ENCODE peak calls at places on chromosomes 13 and 19, in six cellular contexts. One of them, this sample, is unnamed.

GRCh38 chr19:12767150-12767549 is 8.2 kb downstream of the HOOK2 start:
- DNase-seq in HCT116: no peak
- DNase-seq in endothelial cell of umbilical vein: no peak
- DNase-seq in K562: no peak
- DNase-seq in H1: no peak
- DNase-seq in SK-N-SH: no peak
- DNase-seq in this sample: no peak

GRCh38 chr19:7602240-7602934 is 6.7 kb downstream of the CAMSAP3 start:
- DNase-seq in SK-N-SH: peak
- DNase-seq in H1: no peak
- DNase-seq in HCT116: no peak
- DNase-seq in endothelial cell of umbilical vein: no peak
- DNase-seq in K562: no peak
- DNase-seq in this sample: no peak

GRCh38 chr13:60957816-60958215 is 457.8 kb downstream of the PCDH20 start:
- DNase-seq in SK-N-SH: no peak
- DNase-seq in endothelial cell of umbilical vein: no peak
- DNase-seq in H1: no peak
- DNase-seq in HCT116: no peak
- DNase-seq in K562: no peak
- DNase-seq in this sample: no peak

GRCh38 chr19:45138303-45138751 is 22.5 kb downstream of the NKPD1 start:
- DNase-seq in SK-N-SH: no peak
- DNase-seq in HCT116: no peak
- DNase-seq in H1: no peak
- DNase-seq in endothelial cell of umbilical vein: no peak
- DNase-seq in K562: no peak
- DNase-seq in this sample: no peak

GRCh38 chr19:15260939-15261338 is 28.7 kb upstream of the EPHX3 start:
- DNase-seq in endothelial cell of umbilical vein: no peak
- DNase-seq in K562: no peak
- DNase-seq in HCT116: no peak
- DNase-seq in SK-N-SH: peak
- DNase-seq in H1: no peak
- DNase-seq in this sample: no peak

GRCh38 chr19:37511821-37512220 is 5.1 kb downstream of the ZNF793 start:
- DNase-seq in SK-N-SH: no peak
- DNase-seq in K562: no peak
- DNase-seq in H1: no peak
- DNase-seq in HCT116: no peak
- DNase-seq in endothelial cell of umbilical vein: no peak
- DNase-seq in this sample: no peak

GRCh38 chr19:12937243-12938053 is 961 bp upstream of the CALR start:
- DNase-seq in SK-N-SH: peak
- DNase-seq in HCT116: no peak
- DNase-seq in K562: no peak
- DNase-seq in endothelial cell of umbilical vein: peak
- DNase-seq in H1: no peak
- DNase-seq in this sample: no peak

GRCh38 chr19:8311461-8312260 is 3.5 kb upstream of the CD320 start:
- DNase-seq in endothelial cell of umbilical vein: peak
- DNase-seq in SK-N-SH: no peak
- DNase-seq in HCT116: no peak
- DNase-seq in H1: no peak
- DNase-seq in K562: peak
- DNase-seq in this sample: no peak

GRCh38 chr13:47678201-47678963 is 322.7 kb downstream of the SUCLA2 start:
- DNase-seq in SK-N-SH: no peak
- DNase-seq in HCT116: no peak
- DNase-seq in endothelial cell of umbilical vein: no peak
- DNase-seq in K562: no peak
- DNase-seq in H1: no peak
- DNase-seq in this sample: no peak

GRCh38 chr13:91157273-91158014 is 190.0 kb upstream of the MIR17HG start:
- DNase-seq in SK-N-SH: no peak
- DNase-seq in HCT116: no peak
- DNase-seq in endothelial cell of umbilical vein: no peak
- DNase-seq in H1: no peak
- DNase-seq in K562: no peak
- DNase-seq in this sample: no peak

GRCh38 chr13:96817336-96817941 is 176.8 kb downstream of the OXGR1 start:
- DNase-seq in HCT116: peak
- DNase-seq in H1: no peak
- DNase-seq in endothelial cell of umbilical vein: peak
- DNase-seq in SK-N-SH: peak
- DNase-seq in K562: no peak
- DNase-seq in this sample: no peak

GRCh38 chr19:55939206-55939605 is 7.1 kb upstream of the NLRP13 start:
- DNase-seq in HCT116: no peak
- DNase-seq in SK-N-SH: no peak
- DNase-seq in K562: no peak
- DNase-seq in endothelial cell of umbilical vein: no peak
- DNase-seq in H1: no peak
- DNase-seq in this sample: no peak

GRCh38 chr13:33100876-33101275 is 84.7 kb downstream of the KL start:
- DNase-seq in K562: no peak
- DNase-seq in endothelial cell of umbilical vein: no peak
- DNase-seq in SK-N-SH: no peak
- DNase-seq in H1: no peak
- DNase-seq in HCT116: no peak
- DNase-seq in this sample: no peak

GRCh38 chr19:10421240-10421948 is 1.1 kb downstream of the PDE4A start:
- DNase-seq in endothelial cell of umbilical vein: no peak
- DNase-seq in HCT116: no peak
- DNase-seq in K562: no peak
- DNase-seq in SK-N-SH: no peak
- DNase-seq in H1: no peak
- DNase-seq in this sample: no peak

GRCh38 chr13:40340368-40341085 is 325.9 kb downstream of the FOXO1 start:
- DNase-seq in SK-N-SH: no peak
- DNase-seq in HCT116: no peak
- DNase-seq in K562: no peak
- DNase-seq in H1: no peak
- DNase-seq in endothelial cell of umbilical vein: peak
- DNase-seq in this sample: no peak

GRCh38 chr13:19960673-19961015 is 2.1 kb downstream of the ZMYM2 start:
- DNase-seq in K562: no peak
- DNase-seq in endothelial cell of umbilical vein: no peak
- DNase-seq in SK-N-SH: no peak
- DNase-seq in H1: no peak
- DNase-seq in HCT116: no peak
- DNase-seq in this sample: no peak
- TF ChIP-seq POLR2AphosphoS5 in K562: no peak
- TF ChIP-seq POLR2AphosphoS5 in endothelial cell of umbilical vein: no peak
- TF ChIP-seq POLR2AphosphoS5 in SK-N-SH: no peak
- TF ChIP-seq POLR2AphosphoS5 in H1: no peak
- TF ChIP-seq POLR2AphosphoS5 in HCT116: no peak
- TF ChIP-seq POLR2AphosphoS5 in this sample: no peak

DNA sequence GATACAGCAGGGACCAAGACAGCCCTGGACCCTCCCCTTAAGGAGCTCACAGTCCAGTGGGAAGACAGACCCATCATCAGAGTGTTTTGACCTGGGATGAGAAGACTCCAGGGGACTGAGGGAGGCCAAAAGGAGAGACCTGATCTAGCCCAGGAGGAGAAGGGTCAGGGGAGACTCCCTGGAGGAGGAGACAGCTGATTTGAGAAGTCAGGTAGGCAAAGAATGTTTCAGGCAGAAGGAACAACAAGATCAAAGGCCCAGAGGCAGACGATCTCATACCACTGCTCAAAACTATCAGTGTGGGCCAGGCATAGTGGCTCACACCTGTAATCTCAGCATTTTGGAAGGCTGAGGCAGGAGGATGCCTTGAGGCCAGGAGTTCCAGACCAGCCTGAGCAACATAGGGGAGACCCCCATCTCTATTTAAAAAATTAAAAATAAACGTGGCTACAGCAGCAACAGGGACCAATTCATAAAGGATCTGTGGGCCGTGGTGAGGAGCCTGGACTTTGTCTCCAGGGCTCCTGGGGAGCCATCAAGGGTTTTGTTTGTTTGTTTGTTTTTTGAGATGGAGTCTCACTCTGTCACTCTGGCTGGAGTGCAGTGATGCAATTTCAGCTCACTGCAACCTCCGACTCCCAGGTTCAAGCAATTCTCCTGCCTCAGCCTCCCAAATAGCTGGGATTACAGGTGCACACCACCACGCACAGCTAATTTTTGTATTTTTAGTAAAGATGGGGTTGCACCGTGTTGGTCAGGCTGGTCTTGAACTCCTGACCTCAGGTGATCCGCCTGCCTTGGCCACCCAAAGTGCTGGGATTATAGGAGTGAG is 2.2 kb upstream of the COX6B1 start:
- DNase-seq in HCT116: no peak
- DNase-seq in SK-N-SH: no peak
- DNase-seq in H1: no peak
- DNase-seq in K562: no peak
- DNase-seq in endothelial cell of umbilical vein: no peak
- DNase-seq in this sample: no peak
- H3K9ac ChIP-seq in HCT116: no peak
- H3K9ac ChIP-seq in SK-N-SH: no peak
- H3K9ac ChIP-seq in H1: no peak
- H3K9ac ChIP-seq in K562: peak
- H3K9ac ChIP-seq in endothelial cell of umbilical vein: no peak
- H3K9ac ChIP-seq in this sample: no peak

GRCh38 chr19:41323430-41324125 is 13.6 kb downstream of the CCDC97 start:
- DNase-seq in H1: no peak
- DNase-seq in SK-N-SH: peak
- DNase-seq in HCT116: no peak
- DNase-seq in K562: peak
- DNase-seq in endothelial cell of umbilical vein: peak
- DNase-seq in this sample: no peak
- TF ChIP-seq POLR2AphosphoS5 in H1: no peak
- TF ChIP-seq POLR2AphosphoS5 in SK-N-SH: no peak
- TF ChIP-seq POLR2AphosphoS5 in HCT116: no peak
- TF ChIP-seq POLR2AphosphoS5 in K562: peak
- TF ChIP-seq POLR2AphosphoS5 in endothelial cell of umbilical vein: peak
- TF ChIP-seq POLR2AphosphoS5 in this sample: peak

DNA sequence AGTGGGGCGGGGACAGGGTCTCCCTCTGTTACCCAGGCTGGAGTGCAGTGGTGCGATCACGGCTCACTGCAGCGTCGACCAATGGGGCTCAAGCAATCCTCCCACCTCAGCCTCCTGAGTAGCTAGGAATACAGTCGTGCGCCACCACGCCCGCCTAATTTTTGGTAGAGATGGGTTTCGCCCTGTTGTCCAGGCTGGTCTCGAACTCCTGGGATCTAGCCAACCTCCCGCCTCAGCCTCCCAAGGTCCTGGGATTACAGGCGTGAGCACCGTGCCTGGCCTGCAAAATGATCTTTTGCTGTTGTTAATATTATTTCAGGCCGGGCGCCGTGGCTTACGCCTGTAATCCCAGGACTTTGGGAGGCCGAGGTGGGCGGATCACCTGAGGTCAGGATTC is 621 bp upstream of the TGDS start:
- DNase-seq in K562: no peak
- DNase-seq in SK-N-SH: no peak
- DNase-seq in endothelial cell of umbilical vein: no peak
- DNase-seq in H1: no peak
- DNase-seq in HCT116: peak
- DNase-seq in this sample: no peak
- H3K9ac ChIP-seq in K562: peak
- H3K9ac ChIP-seq in SK-N-SH: peak
- H3K9ac ChIP-seq in endothelial cell of umbilical vein: no peak
- H3K9ac ChIP-seq in H1: no peak
- H3K9ac ChIP-seq in HCT116: peak
- H3K9ac ChIP-seq in this sample: no peak

GRCh38 chr13:77907653-77908341 is 10.8 kb downstream of the EDNRB start:
- DNase-seq in H1: no peak
- DNase-seq in endothelial cell of umbilical vein: peak
- DNase-seq in SK-N-SH: no peak
- DNase-seq in K562: no peak
- DNase-seq in HCT116: no peak
- DNase-seq in this sample: no peak

GRCh38 chr13:77898097-77898496 is 20.5 kb downstream of the EDNRB start:
- DNase-seq in HCT116: no peak
- DNase-seq in K562: no peak
- DNase-seq in endothelial cell of umbilical vein: peak
- DNase-seq in SK-N-SH: no peak
- DNase-seq in H1: no peak
- DNase-seq in this sample: no peak

GRCh38 chr13:77909827-77910226 is 8.8 kb downstream of the EDNRB start:
- DNase-seq in K562: no peak
- DNase-seq in H1: no peak
- DNase-seq in endothelial cell of umbilical vein: no peak
- DNase-seq in HCT116: no peak
- DNase-seq in SK-N-SH: no peak
- DNase-seq in this sample: no peak

GRCh38 chr13:77902319-77902963 is 16.2 kb downstream of the EDNRB start:
- DNase-seq in H1: no peak
- DNase-seq in endothelial cell of umbilical vein: no peak
- DNase-seq in HCT116: no peak
- DNase-seq in SK-N-SH: no peak
- DNase-seq in K562: no peak
- DNase-seq in this sample: no peak

DNA sequence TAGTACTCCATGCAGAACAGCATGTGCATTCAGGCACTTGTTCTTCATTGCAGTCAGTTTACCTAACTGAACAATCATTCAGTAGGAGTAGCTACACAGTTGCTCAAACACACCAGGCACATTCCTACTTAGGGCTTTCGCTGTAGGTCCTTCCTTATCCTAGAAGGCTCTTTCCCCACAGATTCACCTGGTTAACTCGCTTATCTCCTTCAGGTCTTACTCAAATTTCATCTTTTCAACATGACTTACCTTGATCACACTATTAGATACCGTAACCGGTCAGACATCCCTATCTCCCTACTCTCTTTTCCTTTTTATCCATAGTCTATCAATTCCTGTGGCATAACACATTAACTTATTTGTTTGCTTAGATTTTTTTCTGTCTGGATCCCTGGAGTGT is 14.6 kb downstream of the EDNRB start:
- DNase-seq in endothelial cell of umbilical vein: no peak
- DNase-seq in H1: no peak
- DNase-seq in HCT116: no peak
- DNase-seq in SK-N-SH: no peak
- DNase-seq in K562: no peak
- DNase-seq in this sample: no peak
- TF ChIP-seq POLR2AphosphoS5 in endothelial cell of umbilical vein: no peak
- TF ChIP-seq POLR2AphosphoS5 in H1: no peak
- TF ChIP-seq POLR2AphosphoS5 in HCT116: no peak
- TF ChIP-seq POLR2AphosphoS5 in SK-N-SH: no peak
- TF ChIP-seq POLR2AphosphoS5 in K562: no peak
- TF ChIP-seq POLR2AphosphoS5 in this sample: no peak

GRCh38 chr13:110109140-110109783 is 197.7 kb downstream of the COL4A1 start:
- DNase-seq in HCT116: no peak
- DNase-seq in endothelial cell of umbilical vein: no peak
- DNase-seq in SK-N-SH: no peak
- DNase-seq in K562: no peak
- DNase-seq in H1: no peak
- DNase-seq in this sample: peak
- H3K9ac ChIP-seq in HCT116: no peak
- H3K9ac ChIP-seq in endothelial cell of umbilical vein: no peak
- H3K9ac ChIP-seq in SK-N-SH: no peak
- H3K9ac ChIP-seq in K562: no peak
- H3K9ac ChIP-seq in H1: no peak
- H3K9ac ChIP-seq in this sample: peak

GRCh38 chr19:41316306-41316920 is 6.4 kb downstream of the CCDC97 start:
- DNase-seq in K562: no peak
- DNase-seq in SK-N-SH: no peak
- DNase-seq in HCT116: no peak
- DNase-seq in endothelial cell of umbilical vein: no peak
- DNase-seq in H1: no peak
- DNase-seq in this sample: no peak
- TF ChIP-seq POLR2AphosphoS5 in K562: no peak
- TF ChIP-seq POLR2AphosphoS5 in SK-N-SH: no peak
- TF ChIP-seq POLR2AphosphoS5 in HCT116: no peak
- TF ChIP-seq POLR2AphosphoS5 in endothelial cell of umbilical vein: no peak
- TF ChIP-seq POLR2AphosphoS5 in H1: no peak
- TF ChIP-seq POLR2AphosphoS5 in this sample: no peak